ENCODE peak calls at places on chromosomes 4 and X, in seven cellular contexts. One of them, this sample, is unnamed. For H3K4me1, the result is how much of the 10 kb centered on the place peaks cover.

GRCh38 chr4:151095142-151095541 is 4.3 kb upstream of the RPS3A start:
- DNase-seq in left ventricle myocardium inferior: no peak
- DNase-seq in psoas muscle: no peak
- DNase-seq in stomach: no peak
- DNase-seq in CD4-positive, CD25-positive, alpha-beta regulatory T cell: no peak
- DNase-seq in MM.1S: no peak
- DNase-seq in neuronal stem cell: no peak
- DNase-seq in this sample: no peak

GRCh38 chrX:138856881-138857280 is 145.4 kb upstream of the FGF13 start:
- DNase-seq in left ventricle myocardium inferior: no peak
- DNase-seq in psoas muscle: no peak
- DNase-seq in stomach: no peak
- DNase-seq in CD4-positive, CD25-positive, alpha-beta regulatory T cell: no peak
- DNase-seq in MM.1S: no peak
- DNase-seq in neuronal stem cell: no peak
- DNase-seq in this sample: no peak

GRCh38 chr4:156536661-156537060 is 434.9 kb downstream of the PDGFC start:
- DNase-seq in left ventricle myocardium inferior: no peak
- DNase-seq in psoas muscle: no peak
- DNase-seq in stomach: no peak
- DNase-seq in CD4-positive, CD25-positive, alpha-beta regulatory T cell: no peak
- DNase-seq in MM.1S: no peak
- DNase-seq in neuronal stem cell: no peak
- DNase-seq in this sample: no peak

GRCh38 chrX:31279359-31279758 is 207.5 kb upstream of the FTHL17 start:
- DNase-seq in left ventricle myocardium inferior: no peak
- DNase-seq in psoas muscle: no peak
- DNase-seq in stomach: no peak
- DNase-seq in CD4-positive, CD25-positive, alpha-beta regulatory T cell: no peak
- DNase-seq in MM.1S: no peak
- DNase-seq in neuronal stem cell: no peak
- DNase-seq in this sample: no peak

GRCh38 chr4:71526626-71527406 is 188.0 kb downstream of the SLC4A4 start:
- DNase-seq in left ventricle myocardium inferior: no peak
- DNase-seq in psoas muscle: no peak
- DNase-seq in stomach: no peak
- DNase-seq in CD4-positive, CD25-positive, alpha-beta regulatory T cell: no peak
- DNase-seq in MM.1S: no peak
- DNase-seq in neuronal stem cell: peak
- DNase-seq in this sample: no peak

GRCh38 chr4:83771113-83771705 is 235.3 kb downstream of the GPAT3 start:
- DNase-seq in left ventricle myocardium inferior: peak
- DNase-seq in psoas muscle: no peak
- DNase-seq in stomach: peak
- DNase-seq in CD4-positive, CD25-positive, alpha-beta regulatory T cell: no peak
- DNase-seq in MM.1S: peak
- DNase-seq in neuronal stem cell: peak
- DNase-seq in this sample: no peak

GRCh38 chr4:47615385-47615784 is 130.3 kb downstream of the ATP10D start:
- DNase-seq in left ventricle myocardium inferior: no peak
- DNase-seq in psoas muscle: no peak
- DNase-seq in stomach: no peak
- DNase-seq in CD4-positive, CD25-positive, alpha-beta regulatory T cell: no peak
- DNase-seq in MM.1S: no peak
- DNase-seq in neuronal stem cell: no peak
- DNase-seq in this sample: no peak

GRCh38 chr4:5399790-5400421 is 308.5 kb downstream of the EVC2 start:
- DNase-seq in left ventricle myocardium inferior: no peak
- DNase-seq in psoas muscle: no peak
- DNase-seq in stomach: no peak
- DNase-seq in CD4-positive, CD25-positive, alpha-beta regulatory T cell: no peak
- DNase-seq in MM.1S: peak
- DNase-seq in neuronal stem cell: peak
- DNase-seq in this sample: no peak

GRCh38 chr4:177010421-177010820 is 217.7 kb upstream of the VEGFC start:
- DNase-seq in left ventricle myocardium inferior: no peak
- DNase-seq in psoas muscle: no peak
- DNase-seq in stomach: no peak
- DNase-seq in CD4-positive, CD25-positive, alpha-beta regulatory T cell: no peak
- DNase-seq in MM.1S: no peak
- DNase-seq in neuronal stem cell: no peak
- DNase-seq in this sample: no peak

GRCh38 chr4:82084747-82085146 is 289.0 kb downstream of the HNRNPD start:
- DNase-seq in left ventricle myocardium inferior: no peak
- DNase-seq in psoas muscle: no peak
- DNase-seq in stomach: peak
- DNase-seq in CD4-positive, CD25-positive, alpha-beta regulatory T cell: no peak
- DNase-seq in MM.1S: no peak
- DNase-seq in neuronal stem cell: no peak
- DNase-seq in this sample: no peak

GRCh38 chrX:35076061-35076460 is 133.5 kb downstream of the FAM47B start:
- DNase-seq in left ventricle myocardium inferior: no peak
- DNase-seq in psoas muscle: no peak
- DNase-seq in stomach: no peak
- DNase-seq in CD4-positive, CD25-positive, alpha-beta regulatory T cell: no peak
- DNase-seq in MM.1S: no peak
- DNase-seq in neuronal stem cell: no peak
- DNase-seq in this sample: no peak

GRCh38 chr4:128256539-128256938 is 31.1 kb downstream of the PGRMC2 start:
- DNase-seq in left ventricle myocardium inferior: no peak
- DNase-seq in psoas muscle: no peak
- DNase-seq in stomach: no peak
- DNase-seq in CD4-positive, CD25-positive, alpha-beta regulatory T cell: no peak
- DNase-seq in MM.1S: peak
- DNase-seq in neuronal stem cell: no peak
- DNase-seq in this sample: no peak

GRCh38 chr4:23425570-23425969 is 464.3 kb downstream of the PPARGC1A start:
- DNase-seq in left ventricle myocardium inferior: no peak
- DNase-seq in psoas muscle: no peak
- DNase-seq in stomach: no peak
- DNase-seq in CD4-positive, CD25-positive, alpha-beta regulatory T cell: no peak
- DNase-seq in MM.1S: no peak
- DNase-seq in neuronal stem cell: no peak
- DNase-seq in this sample: no peak

GRCh38 chr4:185238261-185238681 is 28.9 kb downstream of the SNX25 start:
- DNase-seq in left ventricle myocardium inferior: no peak
- DNase-seq in psoas muscle: no peak
- DNase-seq in stomach: no peak
- DNase-seq in CD4-positive, CD25-positive, alpha-beta regulatory T cell: no peak
- DNase-seq in MM.1S: no peak
- DNase-seq in neuronal stem cell: no peak
- DNase-seq in this sample: no peak

GRCh38 chr4:48570646-48571220 is 80.7 kb downstream of the ZAR1 start:
- DNase-seq in left ventricle myocardium inferior: no peak
- DNase-seq in psoas muscle: no peak
- DNase-seq in stomach: no peak
- DNase-seq in CD4-positive, CD25-positive, alpha-beta regulatory T cell: no peak
- DNase-seq in MM.1S: no peak
- DNase-seq in neuronal stem cell: no peak
- DNase-seq in this sample: no peak

GRCh38 chrX:45775462-45775861 is 574.8 kb upstream of the DIPK2B start:
- DNase-seq in left ventricle myocardium inferior: no peak
- DNase-seq in psoas muscle: no peak
- DNase-seq in stomach: no peak
- DNase-seq in CD4-positive, CD25-positive, alpha-beta regulatory T cell: no peak
- DNase-seq in MM.1S: no peak
- DNase-seq in neuronal stem cell: no peak
- DNase-seq in this sample: no peak
- H3K4me1 ChIP-seq in left ventricle myocardium inferior: under half
- H3K4me1 ChIP-seq in psoas muscle: under half
- H3K4me1 ChIP-seq in stomach: under half
- H3K4me1 ChIP-seq in CD4-positive, CD25-positive, alpha-beta regulatory T cell: under half
- H3K4me1 ChIP-seq in MM.1S: half or more
- H3K4me1 ChIP-seq in neuronal stem cell: under half
- H3K4me1 ChIP-seq in this sample: under half

GRCh38 chr4:158280856-158281255 is 70.6 kb downstream of the TMEM144 start:
- DNase-seq in left ventricle myocardium inferior: no peak
- DNase-seq in psoas muscle: no peak
- DNase-seq in stomach: no peak
- DNase-seq in CD4-positive, CD25-positive, alpha-beta regulatory T cell: no peak
- DNase-seq in MM.1S: no peak
- DNase-seq in neuronal stem cell: no peak
- DNase-seq in this sample: no peak

GRCh38 chr4:158290912-158291311 is 80.6 kb downstream of the TMEM144 start:
- DNase-seq in left ventricle myocardium inferior: no peak
- DNase-seq in psoas muscle: no peak
- DNase-seq in stomach: no peak
- DNase-seq in CD4-positive, CD25-positive, alpha-beta regulatory T cell: no peak
- DNase-seq in MM.1S: no peak
- DNase-seq in neuronal stem cell: no peak
- DNase-seq in this sample: no peak

GRCh38 chr4:158291334-158292055 is 81.2 kb downstream of the TMEM144 start:
- DNase-seq in left ventricle myocardium inferior: no peak
- DNase-seq in psoas muscle: no peak
- DNase-seq in stomach: no peak
- DNase-seq in CD4-positive, CD25-positive, alpha-beta regulatory T cell: no peak
- DNase-seq in MM.1S: no peak
- DNase-seq in neuronal stem cell: no peak
- DNase-seq in this sample: no peak

GRCh38 chr4:158282252-158282651 is 72.0 kb downstream of the TMEM144 start:
- DNase-seq in left ventricle myocardium inferior: no peak
- DNase-seq in psoas muscle: no peak
- DNase-seq in stomach: no peak
- DNase-seq in CD4-positive, CD25-positive, alpha-beta regulatory T cell: no peak
- DNase-seq in MM.1S: no peak
- DNase-seq in neuronal stem cell: no peak
- DNase-seq in this sample: no peak

GRCh38 chr4:158285429-158286216 is 75.3 kb downstream of the TMEM144 start:
- DNase-seq in left ventricle myocardium inferior: no peak
- DNase-seq in psoas muscle: no peak
- DNase-seq in stomach: no peak
- DNase-seq in CD4-positive, CD25-positive, alpha-beta regulatory T cell: no peak
- DNase-seq in MM.1S: no peak
- DNase-seq in neuronal stem cell: no peak
- DNase-seq in this sample: no peak
- H3K4me1 ChIP-seq in left ventricle myocardium inferior: under half
- H3K4me1 ChIP-seq in psoas muscle: under half
- H3K4me1 ChIP-seq in stomach: under half
- H3K4me1 ChIP-seq in CD4-positive, CD25-positive, alpha-beta regulatory T cell: under half
- H3K4me1 ChIP-seq in MM.1S: under half
- H3K4me1 ChIP-seq in neuronal stem cell: under half
- H3K4me1 ChIP-seq in this sample: under half

DNA sequence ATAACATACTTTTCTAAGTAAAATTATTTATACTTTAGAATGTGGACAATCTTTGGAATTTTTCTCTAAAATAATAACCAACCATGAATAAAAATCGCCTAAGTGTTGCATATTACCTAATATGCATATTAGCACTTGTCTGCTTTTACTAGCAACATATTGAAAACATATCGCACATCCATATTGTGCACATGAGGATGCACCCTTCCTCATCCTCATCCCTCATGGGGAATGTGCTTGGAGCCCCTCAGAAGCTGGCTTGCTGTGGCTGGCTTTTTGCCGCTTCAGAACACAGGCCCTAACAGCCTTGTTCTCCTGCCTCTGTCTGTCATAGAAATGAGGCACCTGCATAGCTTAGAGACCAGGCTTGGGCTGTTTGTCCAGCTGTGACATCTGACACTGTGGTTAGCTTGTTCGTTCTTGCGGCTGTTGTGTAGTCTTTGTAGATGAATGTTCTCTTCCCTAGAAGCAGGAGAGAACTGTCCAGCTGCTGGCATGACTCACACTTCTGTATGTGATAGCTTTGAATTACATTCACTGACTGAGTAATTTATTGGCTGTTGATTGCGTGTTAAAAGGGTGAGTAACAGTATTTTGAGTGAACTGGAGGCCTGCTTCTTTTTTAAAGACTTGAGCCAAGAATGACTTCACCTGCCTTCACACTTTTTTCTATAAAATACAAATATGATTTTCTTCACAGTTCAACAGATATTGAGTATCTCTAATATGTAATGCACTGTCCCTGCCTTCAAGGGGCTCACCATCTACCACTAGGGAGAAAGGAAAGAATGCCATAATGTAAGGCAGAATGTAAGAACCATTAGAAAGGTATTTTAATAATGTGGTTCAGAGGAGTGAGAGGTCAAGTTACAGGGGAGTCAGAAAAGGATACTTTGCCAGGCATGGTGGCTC is 81.9 kb downstream of the HMGB2 start:
- DNase-seq in left ventricle myocardium inferior: peak
- DNase-seq in psoas muscle: peak
- DNase-seq in stomach: peak
- DNase-seq in CD4-positive, CD25-positive, alpha-beta regulatory T cell: no peak
- DNase-seq in MM.1S: peak
- DNase-seq in neuronal stem cell: no peak
- DNase-seq in this sample: peak
- H3K4me1 ChIP-seq in left ventricle myocardium inferior: under half
- H3K4me1 ChIP-seq in psoas muscle: under half
- H3K4me1 ChIP-seq in stomach: under half
- H3K4me1 ChIP-seq in CD4-positive, CD25-positive, alpha-beta regulatory T cell: under half
- H3K4me1 ChIP-seq in MM.1S: under half
- H3K4me1 ChIP-seq in neuronal stem cell: under half
- H3K4me1 ChIP-seq in this sample: under half

GRCh38 chrX:19750028-19750786 is 137.2 kb downstream of the SH3KBP1 start:
- DNase-seq in left ventricle myocardium inferior: no peak
- DNase-seq in psoas muscle: no peak
- DNase-seq in stomach: no peak
- DNase-seq in CD4-positive, CD25-positive, alpha-beta regulatory T cell: no peak
- DNase-seq in MM.1S: no peak
- DNase-seq in neuronal stem cell: no peak
- DNase-seq in this sample: no peak

GRCh38 chrX:19744231-19744630 is 143.2 kb downstream of the SH3KBP1 start:
- DNase-seq in left ventricle myocardium inferior: no peak
- DNase-seq in psoas muscle: no peak
- DNase-seq in stomach: no peak
- DNase-seq in CD4-positive, CD25-positive, alpha-beta regulatory T cell: no peak
- DNase-seq in MM.1S: no peak
- DNase-seq in neuronal stem cell: no peak
- DNase-seq in this sample: no peak

GRCh38 chrX:19747672-19748610 is 139.5 kb downstream of the SH3KBP1 start:
- DNase-seq in left ventricle myocardium inferior: peak
- DNase-seq in psoas muscle: no peak
- DNase-seq in stomach: no peak
- DNase-seq in CD4-positive, CD25-positive, alpha-beta regulatory T cell: peak
- DNase-seq in MM.1S: no peak
- DNase-seq in neuronal stem cell: no peak
- DNase-seq in this sample: peak

GRCh38 chrX:19748898-19749680 is 138.3 kb downstream of the SH3KBP1 start:
- DNase-seq in left ventricle myocardium inferior: no peak
- DNase-seq in psoas muscle: no peak
- DNase-seq in stomach: no peak
- DNase-seq in CD4-positive, CD25-positive, alpha-beta regulatory T cell: no peak
- DNase-seq in MM.1S: no peak
- DNase-seq in neuronal stem cell: no peak
- DNase-seq in this sample: no peak

GRCh38 chrX:19746919-19747671 is 140.3 kb downstream of the SH3KBP1 start:
- DNase-seq in left ventricle myocardium inferior: no peak
- DNase-seq in psoas muscle: no peak
- DNase-seq in stomach: no peak
- DNase-seq in CD4-positive, CD25-positive, alpha-beta regulatory T cell: no peak
- DNase-seq in MM.1S: no peak
- DNase-seq in neuronal stem cell: no peak
- DNase-seq in this sample: no peak
- H3K4me1 ChIP-seq in left ventricle myocardium inferior: under half
- H3K4me1 ChIP-seq in psoas muscle: under half
- H3K4me1 ChIP-seq in stomach: under half
- H3K4me1 ChIP-seq in CD4-positive, CD25-positive, alpha-beta regulatory T cell: half or more
- H3K4me1 ChIP-seq in MM.1S: under half
- H3K4me1 ChIP-seq in neuronal stem cell: under half
- H3K4me1 ChIP-seq in this sample: under half

GRCh38 chr4:118774321-118774720 is 61.6 kb downstream of the SEC24D start:
- DNase-seq in left ventricle myocardium inferior: no peak
- DNase-seq in psoas muscle: no peak
- DNase-seq in stomach: no peak
- DNase-seq in CD4-positive, CD25-positive, alpha-beta regulatory T cell: no peak
- DNase-seq in MM.1S: no peak
- DNase-seq in neuronal stem cell: no peak
- DNase-seq in this sample: no peak
- H3K4me1 ChIP-seq in left ventricle myocardium inferior: half or more
- H3K4me1 ChIP-seq in psoas muscle: under half
- H3K4me1 ChIP-seq in stomach: under half
- H3K4me1 ChIP-seq in CD4-positive, CD25-positive, alpha-beta regulatory T cell: under half
- H3K4me1 ChIP-seq in MM.1S: under half
- H3K4me1 ChIP-seq in neuronal stem cell: under half
- H3K4me1 ChIP-seq in this sample: half or more